ENCODE peak calls at places on chromosomes 3 and 15, in four cellular contexts. One of them, this sample, is unnamed. For H3K4me1, the result is how much of the 10 kb centered on the place peaks cover.

GRCh38 chr3:50656417-50657195 is 18.1 kb upstream of the DOCK3 start:
- DNase-seq in sigmoid colon: peak
- DNase-seq in fibroblast of lung: no peak
- DNase-seq in tibial artery: no peak
- DNase-seq in this sample: no peak

GRCh38 chr3:64440498-64440897 is 215.2 kb upstream of the PRICKLE2 start:
- DNase-seq in sigmoid colon: no peak
- DNase-seq in tibial artery: no peak
- DNase-seq in fibroblast of lung: peak
- DNase-seq in this sample: peak

GRCh38 chr15:66752078-66752477 is 50.0 kb downstream of the SMAD6 start:
- DNase-seq in tibial artery: no peak
- DNase-seq in sigmoid colon: peak
- DNase-seq in fibroblast of lung: no peak
- DNase-seq in this sample: no peak

GRCh38 chr3:23859012-23859743 is 53.4 kb downstream of the UBE2E1 start:
- DNase-seq in sigmoid colon: no peak
- DNase-seq in fibroblast of lung: no peak
- DNase-seq in tibial artery: peak
- DNase-seq in this sample: peak

GRCh38 chr3:63467392-63467791 is 185.1 kb upstream of the SNTN start:
- DNase-seq in fibroblast of lung: no peak
- DNase-seq in tibial artery: no peak
- DNase-seq in sigmoid colon: no peak
- DNase-seq in this sample: no peak

GRCh38 chr3:138043266-138044029 is 33.5 kb downstream of the CLDN18 start:
- DNase-seq in fibroblast of lung: peak
- DNase-seq in tibial artery: no peak
- DNase-seq in sigmoid colon: no peak
- DNase-seq in this sample: peak

GRCh38 chr15:71109130-71109529 is 6.1 kb upstream of the THSD4 start:
- DNase-seq in tibial artery: no peak
- DNase-seq in sigmoid colon: peak
- DNase-seq in fibroblast of lung: peak
- DNase-seq in this sample: peak

GRCh38 chr15:88637841-88638625 is 783 bp upstream of the ISG20 start:
- DNase-seq in sigmoid colon: no peak
- DNase-seq in fibroblast of lung: no peak
- DNase-seq in tibial artery: no peak
- DNase-seq in this sample: no peak

GRCh38 chr3:140911822-140912221 is 29.8 kb upstream of the SLC25A36 start:
- DNase-seq in fibroblast of lung: no peak
- DNase-seq in sigmoid colon: no peak
- DNase-seq in tibial artery: no peak
- DNase-seq in this sample: no peak

GRCh38 chr3:117547956-117548550 is 838.5 kb downstream of the TUSC7 start:
- DNase-seq in sigmoid colon: no peak
- DNase-seq in tibial artery: no peak
- DNase-seq in fibroblast of lung: peak
- DNase-seq in this sample: no peak

GRCh38 chr15:77029166-77030041 is 34.5 kb downstream of the PSTPIP1 start:
- DNase-seq in sigmoid colon: peak
- DNase-seq in tibial artery: no peak
- DNase-seq in fibroblast of lung: no peak
- DNase-seq in this sample: no peak

GRCh38 chr15:55742498-55742926 is 440 bp downstream of the PRTG start:
- DNase-seq in sigmoid colon: peak
- DNase-seq in fibroblast of lung: peak
- DNase-seq in tibial artery: no peak
- DNase-seq in this sample: peak

GRCh38 chr15:74431645-74432044 is 2.1 kb downstream of the SEMA7A start:
- DNase-seq in sigmoid colon: no peak
- DNase-seq in tibial artery: no peak
- DNase-seq in fibroblast of lung: no peak
- DNase-seq in this sample: no peak

GRCh38 chr3:24614353-24614752 is 119.7 kb upstream of the THRB start:
- DNase-seq in sigmoid colon: no peak
- DNase-seq in fibroblast of lung: no peak
- DNase-seq in tibial artery: no peak
- DNase-seq in this sample: no peak

GRCh38 chr3:14822875-14823807 is 4.4 kb downstream of the FGD5 start:
- DNase-seq in tibial artery: no peak
- DNase-seq in sigmoid colon: no peak
- DNase-seq in fibroblast of lung: no peak
- DNase-seq in this sample: no peak

GRCh38 chr15:41492597-41493204 is 973 bp upstream of the ITPKA start:
- DNase-seq in tibial artery: no peak
- DNase-seq in sigmoid colon: no peak
- DNase-seq in fibroblast of lung: no peak
- DNase-seq in this sample: no peak

GRCh38 chr3:179324270-179324754 is 1.5 kb downstream of the ZNF639 start:
- DNase-seq in sigmoid colon: no peak
- DNase-seq in tibial artery: no peak
- DNase-seq in fibroblast of lung: peak
- DNase-seq in this sample: no peak

GRCh38 chr3:42704136-42704841 is 1.7 kb upstream of the HHATL start:
- DNase-seq in tibial artery: peak
- DNase-seq in fibroblast of lung: no peak
- DNase-seq in sigmoid colon: no peak
- DNase-seq in this sample: no peak

GRCh38 chr15:59792359-59792758 is 103.2 kb upstream of the BNIP2 start:
- DNase-seq in sigmoid colon: no peak
- DNase-seq in fibroblast of lung: no peak
- DNase-seq in tibial artery: no peak
- DNase-seq in this sample: no peak

GRCh38 chr3:140499114-140499757 is 178.6 kb upstream of the TRIM42 start:
- DNase-seq in tibial artery: no peak
- DNase-seq in fibroblast of lung: peak
- DNase-seq in sigmoid colon: no peak
- DNase-seq in this sample: peak

GRCh38 chr15:76994971-76995945 is at the start of gene PSTPIP1:
- DNase-seq in fibroblast of lung: no peak
- DNase-seq in tibial artery: no peak
- DNase-seq in sigmoid colon: peak
- DNase-seq in this sample: no peak

GRCh38 chr3:54703906-54704305 is 224.0 kb downstream of the LRTM1 start:
- DNase-seq in fibroblast of lung: no peak
- DNase-seq in tibial artery: no peak
- DNase-seq in sigmoid colon: no peak
- DNase-seq in this sample: no peak

GRCh38 chr3:36843065-36844051 is 79.0 kb upstream of the DCLK3 start:
- DNase-seq in sigmoid colon: no peak
- DNase-seq in fibroblast of lung: peak
- DNase-seq in tibial artery: no peak
- DNase-seq in this sample: peak

GRCh38 chr3:81891496-81891895 is 130.1 kb upstream of the GBE1 start:
- DNase-seq in fibroblast of lung: peak
- DNase-seq in tibial artery: no peak
- DNase-seq in sigmoid colon: no peak
- DNase-seq in this sample: no peak

GRCh38 chr3:11212301-11212613 is 58.0 kb downstream of the HRH1 start:
- DNase-seq in tibial artery: no peak
- DNase-seq in sigmoid colon: peak
- DNase-seq in fibroblast of lung: peak
- DNase-seq in this sample: no peak

GRCh38 chr15:92843819-92844218 is 56.3 kb upstream of the CHD2 start:
- DNase-seq in fibroblast of lung: no peak
- DNase-seq in sigmoid colon: no peak
- DNase-seq in tibial artery: no peak
- DNase-seq in this sample: no peak

GRCh38 chr3:156725706-156726105 is 51.3 kb downstream of the TIPARP start:
- DNase-seq in fibroblast of lung: no peak
- DNase-seq in sigmoid colon: no peak
- DNase-seq in tibial artery: no peak
- DNase-seq in this sample: no peak

GRCh38 chr3:197500812-197501211 is 55.0 kb downstream of the BDH1 start:
- DNase-seq in tibial artery: no peak
- DNase-seq in sigmoid colon: no peak
- DNase-seq in fibroblast of lung: no peak
- DNase-seq in this sample: no peak

GRCh38 chr15:78388865-78389264 is 48.7 kb downstream of the CRABP1 start:
- DNase-seq in tibial artery: no peak
- DNase-seq in fibroblast of lung: no peak
- DNase-seq in sigmoid colon: no peak
- DNase-seq in this sample: no peak

GRCh38 chr3:159486580-159486979 is 502.1 kb upstream of the IL12A start:
- DNase-seq in sigmoid colon: no peak
- DNase-seq in tibial artery: no peak
- DNase-seq in fibroblast of lung: no peak
- DNase-seq in this sample: peak

GRCh38 chr15:43796566-43796965 is 3.5 kb downstream of the SERINC4 start:
- DNase-seq in sigmoid colon: no peak
- DNase-seq in fibroblast of lung: no peak
- DNase-seq in tibial artery: no peak
- DNase-seq in this sample: no peak

GRCh38 chr15:43793647-43794046 is 1.5 kb downstream of the SERF2 start:
- DNase-seq in sigmoid colon: no peak
- DNase-seq in tibial artery: no peak
- DNase-seq in fibroblast of lung: no peak
- DNase-seq in this sample: no peak

GRCh38 chr15:43794269-43795037 is 2.3 kb downstream of the SERF2 start:
- DNase-seq in tibial artery: no peak
- DNase-seq in sigmoid colon: no peak
- DNase-seq in fibroblast of lung: peak
- DNase-seq in this sample: peak

GRCh38 chr15:43795197-43795596 is 3.1 kb downstream of the SERF2 start:
- DNase-seq in fibroblast of lung: no peak
- DNase-seq in tibial artery: no peak
- DNase-seq in sigmoid colon: no peak
- DNase-seq in this sample: no peak

DNA sequence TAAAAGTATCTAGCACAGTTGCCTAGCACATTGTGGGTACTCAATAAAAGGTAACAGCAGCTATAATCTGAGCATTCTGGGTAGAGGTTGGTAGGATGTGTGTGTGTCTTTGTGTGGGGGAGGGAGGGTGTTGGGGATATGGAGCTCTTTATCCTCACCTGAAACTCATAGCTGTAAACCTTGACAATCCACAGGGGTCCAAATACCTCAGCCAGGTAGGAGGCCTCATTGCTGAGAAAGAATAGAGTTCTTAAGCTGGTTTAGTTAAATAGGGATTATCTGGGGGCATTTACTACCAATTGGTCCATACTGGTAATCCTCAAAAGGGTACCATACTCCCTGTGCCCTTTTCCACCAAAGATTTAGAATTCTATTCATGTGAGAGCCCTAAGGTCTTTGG is 3.9 kb downstream of the SERF2 start:
- DNase-seq in fibroblast of lung: no peak
- DNase-seq in sigmoid colon: no peak
- DNase-seq in tibial artery: no peak
- DNase-seq in this sample: no peak
- H3K4me1 ChIP-seq in fibroblast of lung: under half
- H3K4me1 ChIP-seq in sigmoid colon: under half
- H3K4me1 ChIP-seq in tibial artery: half or more
- H3K4me1 ChIP-seq in this sample: under half

GRCh38 chr3:47010050-47010712 is 30.7 kb downstream of the NBEAL2 start:
- DNase-seq in fibroblast of lung: no peak
- DNase-seq in tibial artery: peak
- DNase-seq in sigmoid colon: peak
- DNase-seq in this sample: no peak
- TF ChIP-seq CTCF in fibroblast of lung: no peak
- TF ChIP-seq CTCF in tibial artery: no peak
- TF ChIP-seq CTCF in sigmoid colon: no peak
- TF ChIP-seq CTCF in this sample: peak

GRCh38 chr3:105807146-105807545 is 61.7 kb downstream of the CBLB start:
- DNase-seq in tibial artery: no peak
- DNase-seq in fibroblast of lung: no peak
- DNase-seq in sigmoid colon: no peak
- DNase-seq in this sample: no peak

GRCh38 chr3:105806361-105806760 is 62.5 kb downstream of the CBLB start:
- DNase-seq in fibroblast of lung: peak
- DNase-seq in tibial artery: no peak
- DNase-seq in sigmoid colon: no peak
- DNase-seq in this sample: peak

GRCh38 chr3:105807701-105808100 is 61.1 kb downstream of the CBLB start:
- DNase-seq in tibial artery: no peak
- DNase-seq in sigmoid colon: no peak
- DNase-seq in fibroblast of lung: no peak
- DNase-seq in this sample: no peak

GRCh38 chr3:105802073-105802706 is 66.6 kb downstream of the CBLB start:
- DNase-seq in sigmoid colon: no peak
- DNase-seq in fibroblast of lung: no peak
- DNase-seq in tibial artery: no peak
- DNase-seq in this sample: no peak

DNA sequence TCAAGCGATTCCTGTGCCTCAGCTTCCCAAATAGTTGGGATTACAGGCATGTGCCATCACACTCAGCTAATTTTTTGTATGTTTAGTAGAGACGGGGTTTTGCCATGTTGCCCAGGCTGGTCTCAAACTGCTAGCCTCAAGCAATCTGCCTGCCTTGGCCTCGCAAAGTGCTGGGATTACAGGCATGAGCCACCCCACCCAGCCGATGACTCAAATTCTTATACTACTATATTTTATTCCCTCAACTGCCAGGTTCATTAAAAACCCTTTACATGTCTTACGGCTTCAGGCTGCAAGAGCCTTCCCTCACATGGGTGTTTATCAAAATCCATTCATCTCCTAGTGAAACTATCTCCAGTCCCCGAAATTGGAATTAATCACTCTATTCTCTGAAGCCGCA is 63.4 kb downstream of the CBLB start:
- DNase-seq in fibroblast of lung: no peak
- DNase-seq in sigmoid colon: no peak
- DNase-seq in tibial artery: no peak
- DNase-seq in this sample: no peak
- H3K4me1 ChIP-seq in fibroblast of lung: under half
- H3K4me1 ChIP-seq in sigmoid colon: under half
- H3K4me1 ChIP-seq in tibial artery: under half
- H3K4me1 ChIP-seq in this sample: under half

DNA sequence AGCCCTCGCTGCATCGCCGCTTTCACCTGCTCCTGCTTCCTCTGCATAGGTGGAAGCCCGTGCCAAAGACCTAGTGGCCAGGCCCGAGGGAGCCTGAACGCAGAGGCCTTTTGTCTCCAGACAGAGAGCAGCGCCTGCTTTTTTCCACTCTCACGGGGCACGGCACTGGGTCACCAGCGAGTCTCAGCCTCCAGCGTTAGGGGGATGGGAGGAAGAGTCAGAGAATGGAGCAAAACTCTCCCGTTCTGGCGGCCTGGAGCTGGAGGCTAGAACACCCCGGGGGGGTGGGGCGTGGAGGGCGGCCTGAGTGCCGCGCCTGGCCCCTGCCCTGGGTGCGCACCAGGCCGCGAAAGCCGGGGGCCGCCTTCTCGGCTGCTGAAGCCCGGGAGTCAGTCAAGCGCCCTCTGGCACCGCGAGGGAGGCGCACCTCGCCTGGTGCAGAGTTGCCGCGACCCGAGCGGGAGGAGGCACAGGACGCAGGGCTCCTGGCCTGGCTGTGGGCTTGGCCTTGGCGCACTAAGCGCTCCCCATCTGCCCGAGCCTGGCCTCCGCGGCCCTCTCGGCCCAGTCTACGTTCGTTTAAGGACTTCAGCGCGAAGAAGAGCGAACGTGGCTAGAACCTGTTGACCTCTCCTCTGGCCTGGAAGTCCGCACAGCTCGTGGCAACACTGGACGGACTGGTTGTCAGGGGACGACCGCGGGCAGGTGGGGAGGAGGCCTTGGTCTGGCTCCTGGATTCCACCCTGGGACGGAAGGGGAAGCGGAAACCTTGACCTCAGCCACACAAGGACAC is 21.5 kb downstream of the NR2F2 start:
- DNase-seq in tibial artery: peak
- DNase-seq in fibroblast of lung: peak
- DNase-seq in sigmoid colon: no peak
- DNase-seq in this sample: peak
- TF ChIP-seq CTCF in tibial artery: no peak
- TF ChIP-seq CTCF in fibroblast of lung: no peak
- TF ChIP-seq CTCF in sigmoid colon: no peak
- TF ChIP-seq CTCF in this sample: no peak